ENCODE peak calls at places on chromosomes 12 and 14, in seven cellular contexts. V is HCT116, Z is H1, T is right lobe of liver, F is IMR-90, O is tibial nerve, A is A549. W is an unnamed sample.

GRCh38 chr14:100246809-100247428 is 8.0 kb downstream of the YY1 start:
- DNase-seq in V (peak; percentile 48), Z (no peak), T (no peak), F (peak; percentile 47), O (no peak), A (peak; percentile 73), W (no peak)

GRCh38 chr12:26001530-26001929 is 43.0 kb downstream of the RASSF8 start:
- DNase-seq in V (no peak), Z (no peak), T (no peak), F (no peak), O (no peak), A (peak; percentile 7), W (no peak)

GRCh38 chr14:96421236-96421635 is 29.3 kb downstream of the AK7 start:
- DNase-seq in V (no peak), Z (no peak), T (no peak), F (peak; percentile 10), O (no peak), A (no peak), W (no peak)

GRCh38 chr12:153080-153746 is 60.7 kb downstream of the SLC6A12 start:
- DNase-seq in V (peak; percentile 56), Z (peak; percentile 70), T (peak; percentile 80), F (peak; percentile 54), O (no peak), A (peak; percentile 79), W (no peak)

GRCh38 chr12:67482751-67483661 is 165.5 kb upstream of the DYRK2 start:
- DNase-seq in V (no peak), Z (no peak), T (no peak), F (peak; percentile 56), O (peak; percentile 55), A (no peak), W (peak; percentile 37)

GRCh38 chr14:89436274-89436656 is 19.2 kb upstream of the FOXN3 start:
- DNase-seq in V (no peak), Z (no peak), T (no peak), F (no peak), O (no peak), A (no peak), W (no peak)

GRCh38 chr12:126936181-126936851 is 1330.7 kb upstream of the TMEM132C start:
- DNase-seq in V (peak; percentile 19), Z (no peak), T (peak; percentile 78), F (no peak), O (no peak), A (peak; percentile 39), W (no peak)

GRCh38 chr14:20632831-20633771 is 8.4 kb downstream of the OR6S1 start:
- DNase-seq in V (no peak), Z (peak; percentile 87), T (no peak), F (peak; percentile 85), O (no peak), A (peak; percentile 96), W (no peak)

GRCh38 chr12:76259660-76260389 is 88.4 kb downstream of the BBS10 start:
- DNase-seq in V (no peak), Z (no peak), T (no peak), F (peak; percentile 94), O (no peak), A (no peak), W (no peak)

GRCh38 chr14:105839425-105840265 is 313.3 kb downstream of the TMEM121 start:
- DNase-seq in V (no peak), Z (no peak), T (no peak), F (no peak), O (no peak), A (no peak), W (no peak)

GRCh38 chr12:1590083-1590979 is 4.0 kb downstream of the FBXL14 start:
- DNase-seq in V (no peak), Z (no peak), T (no peak), F (peak; percentile 63), O (no peak), A (no peak), W (no peak)

GRCh38 chr14:64474041-64474440 is 8.7 kb downstream of the AKAP5 start:
- DNase-seq in V (no peak), Z (no peak), T (no peak), F (no peak), O (no peak), A (no peak), W (no peak)

GRCh38 chr14:40983604-40984003 is 623.1 kb upstream of the LRFN5 start:
- DNase-seq in V (no peak), Z (no peak), T (no peak), F (peak; percentile 0), O (no peak), A (no peak), W (no peak)

GRCh38 chr12:12784911-12785814 is at the start of gene APOLD1:
- DNase-seq in V (no peak), Z (no peak), T (no peak), F (no peak), O (no peak), A (no peak), W (no peak)

GRCh38 chr14:22465201-22465835 is 123.7 kb downstream of the DAD1 start:
- DNase-seq in V (no peak), Z (no peak), T (no peak), F (peak; percentile 1), O (no peak), A (no peak), W (no peak)

GRCh38 chr12:55072093-55072492 is 52.3 kb downstream of the NEUROD4 start:
- DNase-seq in V (peak; percentile 22), Z (no peak), T (peak; percentile 75), F (no peak), O (no peak), A (peak; percentile 62), W (no peak)

GRCh38 chr14:68246074-68246980 is 426.7 kb downstream of the RAD51B start:
- DNase-seq in V (no peak), Z (no peak), T (no peak), F (no peak), O (no peak), A (no peak), W (no peak)

GRCh38 chr14:68247281-68247680 is 427.7 kb downstream of the RAD51B start:
- DNase-seq in V (no peak), Z (no peak), T (no peak), F (no peak), O (no peak), A (no peak), W (no peak)

GRCh38 chr14:68248481-68249255 is 429.1 kb downstream of the RAD51B start:
- DNase-seq in V (peak; percentile 28), Z (no peak), T (peak; percentile 58), F (peak; percentile 78), O (no peak), A (peak; percentile 86), W (no peak)

GRCh38 chr14:68249534-68250517 is 430.2 kb downstream of the RAD51B start:
- DNase-seq in V (peak; percentile 74), Z (no peak), T (no peak), F (peak; percentile 74), O (no peak), A (peak; percentile 72), W (no peak)

DNA sequence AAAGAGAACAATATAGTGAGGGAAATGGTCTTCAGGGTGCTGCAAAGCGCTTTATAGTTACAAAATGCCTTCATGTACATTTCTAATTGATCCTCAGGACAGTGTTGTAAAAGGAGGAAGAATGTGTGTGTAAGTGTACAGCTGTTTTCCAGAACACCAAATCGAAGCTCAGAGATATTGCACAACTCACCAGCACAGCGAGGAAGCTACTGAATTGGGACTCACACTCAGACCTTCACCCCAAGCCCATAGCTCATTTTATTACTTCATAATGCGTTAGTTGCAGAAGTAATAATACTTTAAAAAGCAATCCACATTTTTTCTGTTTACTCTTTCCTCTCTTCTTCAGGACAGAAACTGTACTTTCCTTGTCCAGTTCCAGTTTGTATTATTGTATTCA is 428.3 kb downstream of the RAD51B start:
- DNase-seq in V (no peak), Z (no peak), T (no peak), F (peak; percentile 27), O (no peak), A (peak; percentile 37), W (no peak)
- TF ChIP-seq CTCF in V (no peak), Z (no peak), T (no peak), F (no peak), O (no peak), A (no peak), W (no peak)

DNA sequence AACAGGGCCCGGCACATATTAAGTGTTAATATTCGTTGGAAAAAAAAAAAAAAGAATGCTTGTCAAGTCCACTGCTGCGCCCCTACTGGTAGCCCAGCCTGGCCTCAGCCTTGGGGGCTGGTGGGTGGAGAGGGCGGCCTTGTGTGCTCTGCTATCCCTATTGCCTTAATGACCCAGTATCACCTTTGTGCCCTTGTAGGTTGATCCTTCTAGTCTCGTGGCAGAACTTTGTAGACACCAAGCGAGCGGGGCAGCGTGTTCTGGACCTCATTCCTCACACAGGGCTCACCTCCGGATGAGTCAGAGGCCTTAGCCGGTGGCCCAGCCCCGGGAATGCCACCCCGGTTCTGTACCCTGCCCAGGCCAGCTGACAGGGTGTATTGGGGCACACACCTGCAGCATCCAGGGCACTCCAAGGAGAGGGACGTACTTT is 1.8 kb upstream of the RCOR1 start:
- DNase-seq in V (peak; percentile 54), Z (no peak), T (peak; percentile 63), F (peak; percentile 23), O (no peak), A (peak; percentile 84), W (no peak)
- H3K4me3 ChIP-seq in V (peak overlapping the region; percentile 80), Z (peak overlapping the region; percentile 60), T (no peak overlapping the region), F (no peak overlapping the region), O (peak overlapping the region; percentile 86), A (peak overlapping the region; percentile 85), W (peak overlapping the region; percentile 94)

DNA sequence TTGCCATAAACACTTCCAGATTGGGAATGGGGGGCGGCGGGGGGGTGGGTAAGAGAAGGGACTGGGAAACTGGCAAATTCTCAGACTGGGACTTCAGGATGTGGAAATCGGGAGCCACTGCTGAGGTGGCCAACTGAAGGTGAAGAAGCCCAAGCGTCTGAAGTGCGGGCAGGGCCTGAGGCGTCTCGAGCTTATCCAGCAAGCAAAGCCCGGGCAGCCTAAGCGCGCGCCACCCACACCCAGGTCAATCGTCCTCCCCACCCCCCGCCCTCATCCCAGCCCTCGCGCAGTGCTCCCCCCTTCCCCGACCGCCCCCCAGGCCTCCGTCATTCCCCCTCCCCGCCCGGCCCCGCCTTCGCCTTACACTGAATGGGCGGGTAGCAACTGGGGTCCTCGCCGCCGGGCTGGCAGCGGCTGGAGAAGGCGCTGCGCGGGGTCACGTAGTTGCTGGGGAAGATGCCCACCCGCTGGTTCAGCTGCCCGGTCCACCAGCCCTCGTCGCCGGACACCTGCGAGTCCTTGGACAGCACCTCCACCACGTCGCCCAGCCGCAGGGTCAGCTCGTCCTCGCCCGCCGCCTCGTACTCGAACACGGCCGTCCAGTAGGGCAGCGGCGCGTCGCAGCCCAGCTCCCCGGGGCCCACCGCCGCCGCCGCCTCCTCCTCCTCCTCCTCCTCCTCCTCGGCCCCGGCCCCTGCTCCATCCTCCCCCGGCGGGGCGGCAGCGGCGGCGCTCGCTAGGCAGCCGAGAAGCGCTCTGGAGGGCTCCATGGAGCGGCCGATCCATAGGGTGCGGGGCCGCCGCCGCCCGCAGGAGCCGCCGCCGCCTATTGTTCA is 693 bp downstream of the MAP3K9 start:
- DNase-seq in V (no peak), Z (no peak), T (peak; percentile 63), F (no peak), O (no peak), A (peak; percentile 59), W (no peak)
- TF ChIP-seq POLR2A in V (no peak), Z (no peak), T (no peak), F (no peak), O (no peak), A (peak; percentile 42), W (no peak)

DNA sequence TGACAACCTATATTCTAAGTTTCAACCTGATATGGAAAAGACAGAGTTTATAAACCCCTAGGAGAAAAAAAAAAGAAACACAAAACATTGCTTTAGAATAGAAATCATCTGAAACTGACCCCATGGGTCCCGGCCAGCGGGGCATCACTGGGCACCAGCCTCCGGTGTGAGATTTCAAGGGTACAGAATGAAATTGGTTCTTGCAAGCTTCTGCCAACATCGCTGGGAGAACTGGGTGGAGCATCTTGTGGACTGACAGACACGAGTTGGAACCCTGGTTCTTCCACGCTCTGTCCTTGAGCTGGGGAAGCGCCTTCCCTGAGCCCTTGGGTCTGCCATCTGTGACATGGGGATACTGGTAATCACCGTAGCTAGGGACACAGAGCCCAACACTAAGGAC is 173.6 kb downstream of the PHETA1 start:
- DNase-seq in V (no peak), Z (no peak), T (no peak), F (no peak), O (no peak), A (no peak), W (no peak)
- TF ChIP-seq CTCF in V (no peak), Z (no peak), T (no peak), F (no peak), O (no peak), A (no peak), W (no peak)

W was measured in esophagus squamous epithelium.